ENCODE peak calls at places on chromosomes 4 and X, in five cellular contexts. O, S, R, P and Z are unnamed samples.

GRCh38 chr4:47213971-47214370 is 182.6 kb downstream of the GABRB1 start:
- DNase-seq in O (no peak), R (no peak), S (no peak), P (no peak), Z (no peak)

GRCh38 chrX:12984629-12985303 is 9.9 kb downstream of the TMSB4X start:
- DNase-seq in O (no peak), S (no peak), P (no peak), R (peak; percentile 24), Z (peak; percentile 88)

GRCh38 chr4:110518889-110519490 is 43.0 kb downstream of the ENPEP start:
- DNase-seq in O (peak; percentile 11), R (peak; percentile 34), P (no peak), S (no peak), Z (no peak)

GRCh38 chrX:5113128-5113527 is 1115.5 kb downstream of the NLGN4X start:
- DNase-seq in P (no peak), S (no peak), R (no peak), O (no peak), Z (no peak)

GRCh38 chrX:39808471-39808917 is 289.3 kb downstream of the BCOR start:
- DNase-seq in R (no peak), S (no peak), P (peak; percentile 79), O (no peak), Z (no peak)

GRCh38 chrX:10172867-10173266 is 16.1 kb downstream of the CLCN4 start:
- DNase-seq in P (no peak), R (no peak), S (no peak), O (no peak), Z (no peak)

GRCh38 chr4:152894673-152895072 is 41.5 kb upstream of the FHDC1 start:
- DNase-seq in S (no peak), P (no peak), R (no peak), O (no peak), Z (no peak)

GRCh38 chr4:81921757-81922159 is 450.1 kb upstream of the RASGEF1B start:
- DNase-seq in S (no peak), R (no peak), P (no peak), O (no peak), Z (no peak)

GRCh38 chrX:18643853-18644252 is 28.1 kb downstream of the RS1 start:
- DNase-seq in S (no peak), P (no peak), O (no peak), R (no peak), Z (no peak)

GRCh38 chr4:113941836-113942235 is 37.6 kb downstream of the ARSJ start:
- DNase-seq in P (no peak), S (no peak), R (no peak), O (no peak), Z (no peak)

GRCh38 chr4:135411251-135411650 is 1209.7 kb upstream of the PABPC4L start:
- DNase-seq in O (no peak), P (no peak), R (no peak), S (no peak), Z (no peak)

GRCh38 chrX:9829308-9830267 is 43.4 kb downstream of the SHROOM2 start:
- DNase-seq in O (no peak), R (no peak), S (no peak), P (no peak), Z (peak; percentile 19)

GRCh38 chr4:4831266-4831665 is 28.2 kb upstream of the MSX1 start:
- DNase-seq in O (no peak), R (no peak), S (no peak), P (no peak), Z (no peak)

GRCh38 chr4:74805601-74806000 is 11.3 kb upstream of the BTC start:
- DNase-seq in S (no peak), P (no peak), O (no peak), R (no peak), Z (no peak)

GRCh38 chrX:109695637-109696036 is 37.4 kb downstream of the ACSL4 start:
- DNase-seq in O (no peak), S (no peak), R (no peak), P (no peak), Z (no peak)

GRCh38 chr4:73864365-73864764 is 4.8 kb upstream of the CXCL1 start:
- DNase-seq in R (no peak), S (no peak), P (no peak), O (no peak), Z (no peak)

GRCh38 chr4:74118600-74119351 is 19.8 kb upstream of the CXCL2 start:
- DNase-seq in S (no peak), O (no peak), P (no peak), R (no peak), Z (no peak)

GRCh38 chr4:77833158-77833724 is 14.1 kb upstream of the CNOT6L start:
- DNase-seq in R (no peak), P (no peak), S (no peak), O (no peak), Z (no peak)

GRCh38 chr4:137961051-137961438 is 281.1 kb downstream of the SLC7A11 start:
- DNase-seq in R (no peak), S (peak; percentile 35), O (no peak), P (no peak), Z (no peak)

GRCh38 chr4:145716200-145716599 is 36.3 kb downstream of the C4orf51 start:
- DNase-seq in S (no peak), P (no peak), O (no peak), R (no peak), Z (no peak)

GRCh38 chrX:120299928-120300327 is 11.3 kb downstream of the TMEM255A start:
- DNase-seq in R (no peak), P (no peak), O (no peak), S (no peak), Z (no peak)

GRCh38 chr4:41133619-41134018 is 80.7 kb downstream of the APBB2 start:
- DNase-seq in S (no peak), P (no peak), O (no peak), R (no peak), Z (no peak)

GRCh38 chr4:7660640-7661039 is 225.9 kb upstream of the PSAPL1 start:
- DNase-seq in P (no peak), S (no peak), O (no peak), R (no peak), Z (no peak)

GRCh38 chr4:19126903-19127302 is 1105.3 kb upstream of the LCORL start:
- DNase-seq in O (no peak), S (no peak), R (no peak), P (no peak), Z (no peak)

GRCh38 chr4:122826000-122826595 is 533 bp upstream of the FGF2 start:
- DNase-seq in P (no peak), S (no peak), O (no peak), R (no peak), Z (no peak)

GRCh38 chr4:38315296-38315695 is 348.7 kb upstream of the KLF3 start:
- DNase-seq in O (no peak), P (no peak), R (no peak), S (no peak), Z (no peak)
- H3K27ac ChIP-seq in O (no peak overlapping the region), P (no peak overlapping the region), R (no peak overlapping the region), S (no peak overlapping the region), Z (no peak overlapping the region)

DNA sequence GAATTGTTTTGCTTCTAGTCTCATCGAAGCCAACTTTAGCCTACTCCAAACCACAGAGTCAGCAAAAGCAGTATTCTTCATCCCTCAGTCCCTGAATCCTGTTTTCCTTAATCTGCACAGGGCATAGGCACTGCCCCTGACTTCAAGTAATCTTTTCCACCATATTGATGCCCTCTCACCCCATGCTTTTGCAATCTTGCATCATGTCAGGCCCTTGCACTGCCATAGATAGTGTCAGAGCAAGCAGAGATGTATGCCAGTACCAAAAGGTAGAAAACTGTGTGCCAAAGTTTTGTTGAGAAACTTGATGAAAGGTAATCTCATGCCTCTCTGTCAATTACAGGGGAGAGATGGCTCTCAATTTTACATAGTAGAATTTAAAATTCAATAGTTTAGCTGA is 131.1 kb downstream of the CFAP299 start:
- DNase-seq in R (no peak), S (no peak), O (no peak), P (no peak), Z (no peak)
- H3K9me3 ChIP-seq in R (no peaks in the 10 kb centered on the region), S (no peaks in the 10 kb centered on the region), O (no peaks in the 10 kb centered on the region), P (no peaks in the 10 kb centered on the region), Z (no peaks in the 10 kb centered on the region)

GRCh38 chrX:53188763-53189162 is 36.2 kb downstream of the KDM5C start:
- DNase-seq in P (no peak), R (peak; percentile 2), O (no peak), S (no peak), Z (no peak)

GRCh38 chrX:53184836-53185235 is 40.2 kb downstream of the KDM5C start:
- DNase-seq in P (no peak), R (no peak), S (no peak), O (no peak), Z (no peak)

GRCh38 chrX:53190363-53190960 is 34.5 kb downstream of the KDM5C start:
- DNase-seq in P (no peak), S (no peak), O (no peak), R (peak; percentile 40), Z (no peak)

DNA sequence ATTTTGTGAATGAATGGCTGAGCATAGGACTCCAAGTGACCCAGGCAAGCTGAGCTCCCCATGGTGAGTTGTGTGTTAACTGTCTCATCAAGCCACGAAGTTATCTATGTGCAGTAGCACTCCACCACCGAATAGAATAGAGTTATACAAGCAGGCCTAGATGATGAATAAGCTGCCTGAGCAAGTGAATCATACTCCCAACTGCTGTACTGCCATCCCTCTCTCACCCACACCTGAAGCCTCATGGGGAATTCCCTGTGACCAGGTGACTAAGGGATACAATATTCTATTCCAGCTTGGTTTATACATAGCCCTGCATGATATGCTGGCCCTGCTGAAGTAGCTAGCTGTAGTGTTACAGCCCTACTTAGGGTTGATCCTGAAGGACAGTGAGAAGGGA is 38.6 kb downstream of the KDM5C start:
- DNase-seq in O (no peak), R (no peak), S (no peak), P (no peak), Z (no peak)
- H3K4me3 ChIP-seq in O (no peak overlapping the region), R (no peak overlapping the region), S (no peak overlapping the region), P (no peak overlapping the region), Z (no peak overlapping the region)

GRCh38 chr4:6280365-6280996 is 10.8 kb downstream of the WFS1 start:
- DNase-seq in R (no peak), S (no peak), O (no peak), P (no peak), Z (no peak)
- H3K27ac ChIP-seq in R (no peak overlapping the region), S (no peak overlapping the region), O (no peak overlapping the region), P (peak overlapping the region; percentile 84), Z (no peak overlapping the region)

GRCh38 chr4:15797320-15797719 is 19.2 kb downstream of the CD38 start:
- DNase-seq in S (no peak), P (no peak), R (no peak), O (no peak), Z (no peak)
- H3K9me3 ChIP-seq in S (no peaks in the 10 kb centered on the region), P (no peaks in the 10 kb centered on the region), R (no peaks in the 10 kb centered on the region), O (no peaks in the 10 kb centered on the region), Z (no peaks in the 10 kb centered on the region)

DNA sequence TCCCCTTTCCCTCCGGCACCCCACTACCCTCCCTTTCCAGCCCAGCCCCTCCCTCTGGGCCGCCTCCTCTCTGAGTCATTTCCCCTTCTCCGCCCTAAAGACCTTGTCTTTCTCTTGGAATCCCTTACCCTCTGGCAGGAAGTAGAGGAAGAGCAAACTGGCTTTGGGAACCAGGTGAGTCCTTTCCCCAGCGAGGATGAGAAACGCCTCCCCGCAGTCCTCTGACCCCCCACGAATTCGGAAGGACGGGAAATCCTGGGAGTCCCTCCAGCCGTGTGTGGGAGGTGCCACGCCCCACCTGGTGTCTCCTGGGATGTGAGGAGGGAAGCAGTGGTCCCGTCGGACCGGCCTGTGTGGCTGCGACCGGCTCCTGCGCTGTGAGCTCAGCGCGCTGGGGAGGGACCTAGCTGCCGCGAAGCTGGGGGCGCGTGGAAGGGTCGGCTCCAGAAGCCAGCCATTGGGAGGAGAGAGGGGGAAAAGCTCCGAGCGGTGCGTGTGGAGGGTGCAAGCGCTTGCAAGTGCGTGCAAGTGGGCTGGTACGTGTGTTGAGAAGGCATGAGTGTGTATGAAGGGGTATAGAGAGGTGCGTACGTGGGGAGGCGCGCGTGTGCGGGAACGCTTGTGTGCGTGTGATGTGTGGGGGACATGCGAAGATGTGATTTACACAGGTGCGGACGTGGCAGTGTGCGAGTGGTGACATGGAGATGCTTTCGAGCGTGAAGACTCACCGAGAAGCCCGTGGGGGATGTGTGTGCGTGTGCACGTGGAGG is 46.3 kb downstream of the TEX13B start:
- DNase-seq in P (no peak), S (no peak), R (no peak), O (no peak), Z (no peak)
- H3K4me3 ChIP-seq in P (peak overlapping the region; percentile 31), S (no peak overlapping the region), R (no peak overlapping the region), O (no peak overlapping the region), Z (no peak overlapping the region)